ENCODE peak calls at places on chromosomes 12 and 14, in nine cellular contexts. One of them, this sample, is unnamed.

GRCh38 chr14:66379116-66379515 is 107.1 kb upstream of the CCDC196 start:
- DNase-seq in ecto neural progenitor cell: no peak
- DNase-seq in heart right ventricle: peak; percentile 38
- DNase-seq in caudate nucleus: no peak
- DNase-seq in AG04449: no peak
- DNase-seq in chondrocyte: no peak
- DNase-seq in CD8-positive, alpha-beta memory T cell: no peak
- DNase-seq in stimulated activated CD8-positive, alpha-beta memory T cell treated with anti-CD3 and anti-CD28 coated beads, Interleukin-7, amount 100 ng/mL, for 1 hour: no peak
- DNase-seq in stimulated activated naive B cell treated with anti-CD40 and anti-IgM and Interleukin-4, amounts not matched to agents 10 μg/mL and 1 μg/mL and 100 μg/mL, for 72 hours: no peak
- DNase-seq in this sample: no peak

GRCh38 chr14:69464829-69465228 is 19.7 kb upstream of the PLEKHD1 start:
- DNase-seq in heart right ventricle: no peak
- DNase-seq in stimulated activated naive B cell treated with anti-CD40 and anti-IgM and Interleukin-4, amounts not matched to agents 10 μg/mL and 1 μg/mL and 100 μg/mL, for 72 hours: no peak
- DNase-seq in CD8-positive, alpha-beta memory T cell: no peak
- DNase-seq in caudate nucleus: no peak
- DNase-seq in AG04449: peak; percentile 28
- DNase-seq in chondrocyte: no peak
- DNase-seq in ecto neural progenitor cell: no peak
- DNase-seq in stimulated activated CD8-positive, alpha-beta memory T cell treated with anti-CD3 and anti-CD28 coated beads, Interleukin-7, amount 100 ng/mL, for 1 hour: no peak
- DNase-seq in this sample: peak; percentile 87

GRCh38 chr12:26971963-26972362 is 33.7 kb downstream of the FGFR1OP2 start:
- DNase-seq in ecto neural progenitor cell: no peak
- DNase-seq in AG04449: no peak
- DNase-seq in stimulated activated CD8-positive, alpha-beta memory T cell treated with anti-CD3 and anti-CD28 coated beads, Interleukin-7, amount 100 ng/mL, for 1 hour: peak; percentile 4
- DNase-seq in caudate nucleus: no peak
- DNase-seq in heart right ventricle: no peak
- DNase-seq in stimulated activated naive B cell treated with anti-CD40 and anti-IgM and Interleukin-4, amounts not matched to agents 10 μg/mL and 1 μg/mL and 100 μg/mL, for 72 hours: peak; percentile 62
- DNase-seq in CD8-positive, alpha-beta memory T cell: peak; percentile 79
- DNase-seq in chondrocyte: no peak
- DNase-seq in this sample: no peak

GRCh38 chr12:31218203-31219025 is 107.5 kb downstream of the SINHCAF start:
- DNase-seq in stimulated activated naive B cell treated with anti-CD40 and anti-IgM and Interleukin-4, amounts not matched to agents 10 μg/mL and 1 μg/mL and 100 μg/mL, for 72 hours: no peak
- DNase-seq in stimulated activated CD8-positive, alpha-beta memory T cell treated with anti-CD3 and anti-CD28 coated beads, Interleukin-7, amount 100 ng/mL, for 1 hour: no peak
- DNase-seq in CD8-positive, alpha-beta memory T cell: no peak
- DNase-seq in caudate nucleus: no peak
- DNase-seq in AG04449: no peak
- DNase-seq in heart right ventricle: no peak
- DNase-seq in chondrocyte: no peak
- DNase-seq in ecto neural progenitor cell: no peak
- DNase-seq in this sample: no peak

GRCh38 chr12:53618340-53618739 is 7.8 kb downstream of the ATF7 start:
- DNase-seq in heart right ventricle: no peak
- DNase-seq in AG04449: no peak
- DNase-seq in CD8-positive, alpha-beta memory T cell: no peak
- DNase-seq in chondrocyte: no peak
- DNase-seq in stimulated activated CD8-positive, alpha-beta memory T cell treated with anti-CD3 and anti-CD28 coated beads, Interleukin-7, amount 100 ng/mL, for 1 hour: no peak
- DNase-seq in caudate nucleus: no peak
- DNase-seq in ecto neural progenitor cell: no peak
- DNase-seq in stimulated activated naive B cell treated with anti-CD40 and anti-IgM and Interleukin-4, amounts not matched to agents 10 μg/mL and 1 μg/mL and 100 μg/mL, for 72 hours: no peak
- DNase-seq in this sample: no peak

GRCh38 chr12:28975564-28976340 is 173.3 kb upstream of the FAR2 start:
- DNase-seq in stimulated activated CD8-positive, alpha-beta memory T cell treated with anti-CD3 and anti-CD28 coated beads, Interleukin-7, amount 100 ng/mL, for 1 hour: no peak
- DNase-seq in ecto neural progenitor cell: no peak
- DNase-seq in chondrocyte: no peak
- DNase-seq in stimulated activated naive B cell treated with anti-CD40 and anti-IgM and Interleukin-4, amounts not matched to agents 10 μg/mL and 1 μg/mL and 100 μg/mL, for 72 hours: no peak
- DNase-seq in caudate nucleus: no peak
- DNase-seq in CD8-positive, alpha-beta memory T cell: no peak
- DNase-seq in AG04449: no peak
- DNase-seq in heart right ventricle: no peak
- DNase-seq in this sample: no peak

GRCh38 chr14:52397844-52398243 is 83.7 kb downstream of the PTGER2 start:
- DNase-seq in heart right ventricle: no peak
- DNase-seq in CD8-positive, alpha-beta memory T cell: no peak
- DNase-seq in caudate nucleus: no peak
- DNase-seq in stimulated activated naive B cell treated with anti-CD40 and anti-IgM and Interleukin-4, amounts not matched to agents 10 μg/mL and 1 μg/mL and 100 μg/mL, for 72 hours: no peak
- DNase-seq in AG04449: no peak
- DNase-seq in chondrocyte: no peak
- DNase-seq in ecto neural progenitor cell: no peak
- DNase-seq in stimulated activated CD8-positive, alpha-beta memory T cell treated with anti-CD3 and anti-CD28 coated beads, Interleukin-7, amount 100 ng/mL, for 1 hour: no peak
- DNase-seq in this sample: no peak

GRCh38 chr12:24404086-24404815 is 454.8 kb upstream of the SOX5 start:
- DNase-seq in ecto neural progenitor cell: no peak
- DNase-seq in stimulated activated naive B cell treated with anti-CD40 and anti-IgM and Interleukin-4, amounts not matched to agents 10 μg/mL and 1 μg/mL and 100 μg/mL, for 72 hours: no peak
- DNase-seq in CD8-positive, alpha-beta memory T cell: no peak
- DNase-seq in caudate nucleus: no peak
- DNase-seq in heart right ventricle: no peak
- DNase-seq in AG04449: no peak
- DNase-seq in stimulated activated CD8-positive, alpha-beta memory T cell treated with anti-CD3 and anti-CD28 coated beads, Interleukin-7, amount 100 ng/mL, for 1 hour: no peak
- DNase-seq in chondrocyte: no peak
- DNase-seq in this sample: no peak

This sample was measured in T1000.